ENCODE peak calls at places on chromosomes 5 and 9, in seven cellular contexts. V, K, O, A, Y, U and L are unnamed samples.

GRCh38 chr5:56164371-56164770 is 68.8 kb downstream of the ANKRD55 start:
- DNase-seq in V (no peak), K (no peak), O (no peak), A (no peak), Y (no peak), U (peak; percentile 26), L (no peak)

GRCh38 chr5:37900692-37901091 is 60.9 kb upstream of the GDNF start:
- DNase-seq in V (no peak), K (no peak), O (no peak), A (peak; percentile 55), Y (no peak), U (peak; percentile 51), L (peak; percentile 77)

GRCh38 chr5:72486371-72486770 is 20.8 kb downstream of the ZNF366 start:
- DNase-seq in V (no peak), K (no peak), O (no peak), A (no peak), Y (no peak), U (peak; percentile 50), L (no peak)

GRCh38 chr5:139394654-139395566 is at the start of gene PROB1:
- DNase-seq in V (no peak), K (peak; percentile 86), O (no peak), A (no peak), Y (no peak), U (no peak), L (no peak)

GRCh38 chr5:39420482-39421145 is 4.2 kb downstream of the DAB2 start:
- DNase-seq in V (no peak), K (peak; percentile 88), O (no peak), A (peak; percentile 74), Y (no peak), U (peak; percentile 84), L (peak; percentile 88)

GRCh38 chr9:92426501-92426900 is 2.2 kb upstream of the OMD start:
- DNase-seq in V (no peak), K (no peak), O (no peak), A (no peak), Y (no peak), U (no peak), L (no peak)

GRCh38 chr5:179054036-179054785 is 6.0 kb upstream of the ZNF354C start:
- DNase-seq in V (no peak), K (no peak), O (no peak), A (no peak), Y (no peak), U (no peak), L (no peak)

GRCh38 chr5:10434392-10434791 is 7.3 kb upstream of the ROPN1L start:
- DNase-seq in V (no peak), K (no peak), O (no peak), A (no peak), Y (no peak), U (peak; percentile 21), L (no peak)

GRCh38 chr5:132812949-132813598 is at the start of gene SOWAHA:
- DNase-seq in V (peak; percentile 37), K (no peak), O (no peak), A (no peak), Y (no peak), U (peak; percentile 30), L (peak; percentile 31)

GRCh38 chr9:130426883-130427282 is 17.9 kb upstream of the ASS1 start:
- DNase-seq in V (no peak), K (peak; percentile 85), O (peak; percentile 37), A (no peak), Y (no peak), U (no peak), L (peak; percentile 99)

GRCh38 chr9:77291714-77292113 is 114.4 kb downstream of the VPS13A start:
- DNase-seq in V (no peak), K (no peak), O (no peak), A (no peak), Y (no peak), U (peak; percentile 52), L (no peak)

GRCh38 chr9:130414910-130415746 is 29.6 kb upstream of the ASS1 start:
- DNase-seq in V (no peak), K (no peak), O (no peak), A (no peak), Y (no peak), U (no peak), L (no peak)

GRCh38 chr5:52674815-52675545 is 112.7 kb upstream of the ITGA1 start:
- DNase-seq in V (no peak), K (no peak), O (no peak), A (no peak), Y (no peak), U (peak; percentile 78), L (peak; percentile 60)

GRCh38 chr9:93582115-93582514 is 5.7 kb downstream of the PHF2 start:
- DNase-seq in V (no peak), K (peak; percentile 13), O (no peak), A (no peak), Y (no peak), U (no peak), L (no peak)

GRCh38 chr5:136332213-136332612 is 33.1 kb downstream of the TRPC7 start:
- DNase-seq in V (no peak), K (no peak), O (no peak), A (no peak), Y (no peak), U (no peak), L (no peak)

GRCh38 chr5:76363385-76364261 is 39.5 kb upstream of the IQGAP2 start:
- DNase-seq in V (peak; percentile 60), K (no peak), O (no peak), A (no peak), Y (no peak), U (no peak), L (no peak)

GRCh38 chr5:156402387-156402921 is 75.5 kb downstream of the SGCD start:
- DNase-seq in V (no peak), K (no peak), O (no peak), A (no peak), Y (peak; percentile 60), U (peak; percentile 70), L (no peak)
- H3K4me3 ChIP-seq in V (no peak overlapping the region), K (no peak overlapping the region), O (no peak overlapping the region), A (no peak overlapping the region), Y (no peak overlapping the region), U (peak overlapping the region; percentile 34), L (no peak overlapping the region)

DNA sequence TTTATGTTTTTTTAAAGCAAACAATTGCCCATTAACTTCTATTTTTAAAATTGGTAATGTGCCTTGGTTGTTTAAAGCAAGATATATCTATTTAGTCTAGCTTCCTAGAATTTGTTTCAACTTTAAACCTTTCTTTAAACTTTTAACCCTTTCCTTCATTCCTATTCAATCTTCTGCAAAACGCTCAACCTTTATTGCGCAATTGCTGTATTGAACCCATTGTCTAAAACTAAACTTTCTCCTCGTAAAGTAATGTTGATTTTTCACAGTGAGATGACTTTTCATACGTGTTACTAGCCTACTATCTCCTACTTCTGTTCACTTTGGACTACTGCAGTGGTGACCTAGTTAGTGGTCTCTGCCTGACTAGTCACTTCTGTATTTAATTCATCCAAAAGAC is 63.3 kb downstream of the SMC5 start:
- DNase-seq in V (no peak), K (no peak), O (no peak), A (no peak), Y (no peak), U (no peak), L (no peak)
- H3K36me3 ChIP-seq in V (peaks cover 57% of the 10 kb centered on the region), K (peaks cover 4% of the 10 kb centered on the region), O (peaks cover 5% of the 10 kb centered on the region), A (no peaks in the 10 kb centered on the region), Y (peaks cover 40% of the 10 kb centered on the region), U (peaks cover 91% of the 10 kb centered on the region), L (peaks cover 26% of the 10 kb centered on the region)

GRCh38 chr5:158485604-158486081 is 614.1 kb downstream of the EBF1 start:
- DNase-seq in V (no peak), K (peak; percentile 76), O (peak; percentile 15), A (peak; percentile 58), Y (no peak), U (peak; percentile 88), L (peak; percentile 5)

GRCh38 chr5:158484968-158485367 is 614.7 kb downstream of the EBF1 start:
- DNase-seq in V (no peak), K (no peak), O (no peak), A (peak; percentile 28), Y (no peak), U (peak; percentile 13), L (no peak)

GRCh38 chr5:158483202-158483870 is 616.4 kb downstream of the EBF1 start:
- DNase-seq in V (no peak), K (no peak), O (no peak), A (no peak), Y (no peak), U (peak; percentile 15), L (no peak)

GRCh38 chr5:158482201-158482600 is 617.5 kb downstream of the EBF1 start:
- DNase-seq in V (no peak), K (no peak), O (no peak), A (no peak), Y (no peak), U (no peak), L (no peak)

GRCh38 chr5:158484246-158484645 is 615.5 kb downstream of the EBF1 start:
- DNase-seq in V (no peak), K (no peak), O (no peak), A (no peak), Y (no peak), U (peak; percentile 80), L (no peak)
- H3K9me3 ChIP-seq in V (no peaks in the 10 kb centered on the region), K (no peaks in the 10 kb centered on the region), O (no peaks in the 10 kb centered on the region), A (no peaks in the 10 kb centered on the region), Y (no peaks in the 10 kb centered on the region), U (no peaks in the 10 kb centered on the region), L (peaks cover 2% of the 10 kb centered on the region)

GRCh38 chr9:128987800-128988199 is 40.3 kb downstream of the NUP188 start:
- DNase-seq in V (no peak), K (peak; percentile 87), O (no peak), A (no peak), Y (no peak), U (peak; percentile 84), L (peak; percentile 89)
- H3K4me3 ChIP-seq in V (no peak overlapping the region), K (no peak overlapping the region), O (no peak overlapping the region), A (no peak overlapping the region), Y (no peak overlapping the region), U (no peak overlapping the region), L (no peak overlapping the region)

DNA sequence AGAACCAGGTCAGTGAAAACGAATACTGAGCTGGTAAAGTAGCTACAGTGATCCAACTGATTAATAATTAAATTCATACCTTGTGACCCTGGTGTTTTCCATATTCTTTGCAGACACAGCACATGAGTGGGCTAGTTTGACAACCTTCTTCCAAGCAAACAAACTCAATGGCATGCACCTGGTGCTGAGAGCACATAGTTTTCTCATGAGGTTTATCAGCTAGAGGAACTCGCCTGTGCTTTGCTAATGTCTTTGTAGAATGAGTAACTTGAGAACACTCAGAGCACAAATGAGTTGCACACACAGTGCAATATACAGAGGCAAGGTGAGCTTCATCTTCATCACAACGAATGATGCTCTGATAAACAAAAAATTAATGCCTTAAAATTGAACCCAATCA is 12.6 kb downstream of the TRIM23 start:
- DNase-seq in V (no peak), K (no peak), O (no peak), A (no peak), Y (no peak), U (no peak), L (no peak)
- H3K36me3 ChIP-seq in V (peaks cover 68% of the 10 kb centered on the region), K (peaks cover 4% of the 10 kb centered on the region), O (no peaks in the 10 kb centered on the region), A (no peaks in the 10 kb centered on the region), Y (peaks cover 42% of the 10 kb centered on the region), U (peaks cover 93% of the 10 kb centered on the region), L (peaks cover 24% of the 10 kb centered on the region)

DNA sequence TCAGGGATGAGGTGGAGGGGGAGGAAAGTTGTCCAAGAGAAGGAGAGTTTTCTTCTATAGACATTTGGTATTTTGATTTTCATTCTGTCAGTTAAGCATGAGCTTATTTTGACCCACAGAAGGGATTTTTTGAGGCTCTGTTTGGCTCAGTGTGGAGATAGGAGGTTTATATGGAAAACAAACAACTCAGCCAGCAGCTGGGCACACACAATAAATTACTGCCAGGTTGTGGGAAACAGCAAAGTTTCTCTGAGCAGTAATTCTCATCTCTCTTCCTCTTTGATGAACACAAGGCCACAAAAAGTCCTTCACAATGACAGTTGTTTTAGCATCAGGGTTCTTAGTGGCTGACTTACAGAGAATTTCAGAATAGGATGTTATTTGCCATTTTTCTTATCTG is 486.1 kb downstream of the KDM4C start:
- DNase-seq in V (no peak), K (no peak), O (no peak), A (no peak), Y (no peak), U (no peak), L (no peak)
- H3K9me3 ChIP-seq in V (no peaks in the 10 kb centered on the region), K (peaks cover 3% of the 10 kb centered on the region), O (no peaks in the 10 kb centered on the region), A (no peaks in the 10 kb centered on the region), Y (no peaks in the 10 kb centered on the region), U (peaks cover 10% of the 10 kb centered on the region), L (no peaks in the 10 kb centered on the region)